ENCODE peak calls at places on chromosomes 3 and 15, in nine cellular contexts. One of them, this sample, is unnamed.

GRCh38 chr15:74995779-74996765 is 709 bp downstream of the SCAMP5 start:
- DNase-seq in tibial artery: no peak
- DNase-seq in NAMALWA: no peak
- DNase-seq in left colon: no peak
- DNase-seq in NCI-H69: peak
- DNase-seq in NCI-H774: peak
- DNase-seq in NCI-H1092: peak
- DNase-seq in NCI-H2029 treated with DMSO at 0.1 percent for 48 hours: no peak
- DNase-seq in HuH-7: no peak
- DNase-seq in this sample: peak

GRCh38 chr3:23232016-23232415 is 28.9 kb downstream of the UBE2E2 start:
- DNase-seq in NAMALWA: no peak
- DNase-seq in NCI-H1092: no peak
- DNase-seq in HuH-7: no peak
- DNase-seq in left colon: no peak
- DNase-seq in NCI-H2029 treated with DMSO at 0.1 percent for 48 hours: no peak
- DNase-seq in NCI-H774: no peak
- DNase-seq in NCI-H69: no peak
- DNase-seq in tibial artery: no peak
- DNase-seq in this sample: no peak

GRCh38 chr3:185172086-185173049 is 19.5 kb upstream of the C3orf70 start:
- DNase-seq in NCI-H774: no peak
- DNase-seq in NCI-H2029 treated with DMSO at 0.1 percent for 48 hours: no peak
- DNase-seq in left colon: no peak
- DNase-seq in tibial artery: no peak
- DNase-seq in NCI-H69: peak
- DNase-seq in HuH-7: no peak
- DNase-seq in NCI-H1092: no peak
- DNase-seq in NAMALWA: no peak
- DNase-seq in this sample: no peak

GRCh38 chr3:61956236-61956635 is 394.9 kb downstream of the PTPRG start:
- DNase-seq in NCI-H2029 treated with DMSO at 0.1 percent for 48 hours: no peak
- DNase-seq in NAMALWA: no peak
- DNase-seq in HuH-7: no peak
- DNase-seq in left colon: no peak
- DNase-seq in NCI-H1092: no peak
- DNase-seq in NCI-H69: no peak
- DNase-seq in tibial artery: no peak
- DNase-seq in NCI-H774: no peak
- DNase-seq in this sample: no peak

GRCh38 chr3:94294806-94295205 is 231.9 kb downstream of the NSUN3 start:
- DNase-seq in NAMALWA: no peak
- DNase-seq in HuH-7: no peak
- DNase-seq in left colon: no peak
- DNase-seq in NCI-H1092: no peak
- DNase-seq in tibial artery: no peak
- DNase-seq in NCI-H69: no peak
- DNase-seq in NCI-H774: no peak
- DNase-seq in NCI-H2029 treated with DMSO at 0.1 percent for 48 hours: no peak
- DNase-seq in this sample: no peak

GRCh38 chr15:41661078-41661528 is 898 bp downstream of the MGA start:
- DNase-seq in HuH-7: no peak
- DNase-seq in NCI-H2029 treated with DMSO at 0.1 percent for 48 hours: no peak
- DNase-seq in left colon: no peak
- DNase-seq in NCI-H774: no peak
- DNase-seq in NAMALWA: no peak
- DNase-seq in tibial artery: no peak
- DNase-seq in NCI-H1092: no peak
- DNase-seq in NCI-H69: no peak
- DNase-seq in this sample: no peak

GRCh38 chr15:62452016-62452415 is 286.9 kb upstream of the C2CD4B start:
- DNase-seq in NCI-H774: no peak
- DNase-seq in NCI-H69: no peak
- DNase-seq in tibial artery: no peak
- DNase-seq in NCI-H2029 treated with DMSO at 0.1 percent for 48 hours: no peak
- DNase-seq in HuH-7: no peak
- DNase-seq in NAMALWA: no peak
- DNase-seq in NCI-H1092: no peak
- DNase-seq in left colon: no peak
- DNase-seq in this sample: no peak

GRCh38 chr3:176814252-176814651 is 383.0 kb downstream of the TBL1XR1 start:
- DNase-seq in HuH-7: peak
- DNase-seq in NCI-H2029 treated with DMSO at 0.1 percent for 48 hours: no peak
- DNase-seq in left colon: peak
- DNase-seq in tibial artery: peak
- DNase-seq in NCI-H1092: no peak
- DNase-seq in NCI-H69: peak
- DNase-seq in NAMALWA: peak
- DNase-seq in NCI-H774: no peak
- DNase-seq in this sample: peak

GRCh38 chr3:183313764-183314163 is 60.7 kb downstream of the B3GNT5 start:
- DNase-seq in tibial artery: no peak
- DNase-seq in NCI-H774: no peak
- DNase-seq in NAMALWA: no peak
- DNase-seq in left colon: no peak
- DNase-seq in NCI-H1092: no peak
- DNase-seq in NCI-H2029 treated with DMSO at 0.1 percent for 48 hours: no peak
- DNase-seq in HuH-7: no peak
- DNase-seq in NCI-H69: no peak
- DNase-seq in this sample: no peak

GRCh38 chr15:76730262-76730661 is 174.9 kb downstream of the SCAPER start:
- DNase-seq in NCI-H1092: no peak
- DNase-seq in NCI-H69: no peak
- DNase-seq in NCI-H774: no peak
- DNase-seq in NCI-H2029 treated with DMSO at 0.1 percent for 48 hours: no peak
- DNase-seq in HuH-7: no peak
- DNase-seq in tibial artery: no peak
- DNase-seq in NAMALWA: no peak
- DNase-seq in left colon: no peak
- DNase-seq in this sample: no peak

GRCh38 chr3:53169832-53170324 is 8.9 kb downstream of the PRKCD start:
- DNase-seq in NCI-H1092: no peak
- DNase-seq in NCI-H774: no peak
- DNase-seq in NAMALWA: no peak
- DNase-seq in tibial artery: no peak
- DNase-seq in NCI-H2029 treated with DMSO at 0.1 percent for 48 hours: no peak
- DNase-seq in HuH-7: no peak
- DNase-seq in NCI-H69: no peak
- DNase-seq in left colon: no peak
- DNase-seq in this sample: no peak

GRCh38 chr3:120637836-120638559 is 41.9 kb downstream of the NDUFB4 start:
- DNase-seq in NCI-H69: peak
- DNase-seq in left colon: no peak
- DNase-seq in NCI-H2029 treated with DMSO at 0.1 percent for 48 hours: peak
- DNase-seq in tibial artery: no peak
- DNase-seq in NAMALWA: no peak
- DNase-seq in NCI-H774: no peak
- DNase-seq in HuH-7: no peak
- DNase-seq in NCI-H1092: no peak
- DNase-seq in this sample: no peak

GRCh38 chr15:66294932-66295235 is 1.5 kb downstream of the DIS3L start:
- DNase-seq in NCI-H69: peak
- DNase-seq in NCI-H1092: no peak
- DNase-seq in tibial artery: no peak
- DNase-seq in left colon: no peak
- DNase-seq in HuH-7: no peak
- DNase-seq in NCI-H774: no peak
- DNase-seq in NCI-H2029 treated with DMSO at 0.1 percent for 48 hours: no peak
- DNase-seq in NAMALWA: no peak
- DNase-seq in this sample: no peak

GRCh38 chr15:91970142-91970541 is 116.6 kb downstream of the SLCO3A1 start:
- DNase-seq in left colon: no peak
- DNase-seq in NCI-H774: no peak
- DNase-seq in NCI-H69: no peak
- DNase-seq in NCI-H1092: no peak
- DNase-seq in tibial artery: peak
- DNase-seq in NCI-H2029 treated with DMSO at 0.1 percent for 48 hours: no peak
- DNase-seq in HuH-7: no peak
- DNase-seq in NAMALWA: no peak
- DNase-seq in this sample: no peak

GRCh38 chr3:16587047-16587702 is 18.0 kb downstream of the DAZL start:
- DNase-seq in NCI-H774: no peak
- DNase-seq in tibial artery: no peak
- DNase-seq in NCI-H69: no peak
- DNase-seq in NCI-H1092: no peak
- DNase-seq in NCI-H2029 treated with DMSO at 0.1 percent for 48 hours: no peak
- DNase-seq in left colon: no peak
- DNase-seq in NAMALWA: no peak
- DNase-seq in HuH-7: no peak
- DNase-seq in this sample: no peak

GRCh38 chr3:59831394-59831793 is 781.6 kb upstream of the CFAP20DC start:
- DNase-seq in tibial artery: no peak
- DNase-seq in NCI-H774: no peak
- DNase-seq in left colon: no peak
- DNase-seq in NCI-H1092: no peak
- DNase-seq in NCI-H69: no peak
- DNase-seq in NAMALWA: no peak
- DNase-seq in HuH-7: no peak
- DNase-seq in NCI-H2029 treated with DMSO at 0.1 percent for 48 hours: no peak
- DNase-seq in this sample: no peak

This sample was measured in DMS 273 treated with DMSO at 0.1 percent for 48 hours.